ENCODE peak calls at places on chromosome 19, in eight cellular contexts. X is fibroblast of lung, Z is adrenal gland, C is breast epithelium, E is neural progenitor cell, G is HCT116, Q is PC-9, O is IMR-90. H is an unnamed sample.
A peak's percentile ranks its signal among the peaks of the same experiment; 100 is the strongest.

GRCh38 chr19:58277197-58277596 is 1.6 kb upstream of the ZNF8 start:
- DNase-seq in O (no peak), E (no peak), Z (no peak), C (no peak), G (no peak), Q (no peak), X (no peak), H (no peak)

GRCh38 chr19:10553943-10554381 is 10.3 kb downstream of the ATG4D start:
- DNase-seq in Z (no peak), O (no peak), C (no peak), G (no peak), Q (no peak), E (no peak), X (no peak), H (no peak)

GRCh38 chr19:50515168-50515561 is 1.5 kb upstream of the ASPDH start:
- DNase-seq in G (no peak), X (no peak), E (no peak), C (no peak), Q (no peak), O (no peak), Z (no peak), H (no peak)

GRCh38 chr19:49890349-49891311 is 6.1 kb downstream of the IL4I1 start:
- DNase-seq in Z (no peak), X (no peak), Q (peak; percentile 35), O (no peak), C (no peak), G (no peak), E (peak; percentile 82), H (no peak)

GRCh38 chr19:27776020-27776419 is 1436.9 kb downstream of the UQCRFS1 start:
- DNase-seq in G (no peak), E (no peak), O (peak; percentile 31), C (no peak), Z (no peak), Q (no peak), X (peak; percentile 23), H (no peak)

GRCh38 chr19:53881482-53882390 is at the start of gene PRKCG:
- DNase-seq in G (no peak), O (no peak), E (peak; percentile 87), C (no peak), Q (peak; percentile 72), Z (no peak), X (no peak), H (no peak)

GRCh38 chr19:49635530-49636229 is 4.3 kb downstream of the RRAS start:
- DNase-seq in C (no peak), Q (no peak), G (no peak), E (no peak), Z (no peak), O (peak; percentile 50), X (no peak), H (no peak)

GRCh38 chr19:43561144-43561970 is 14.0 kb downstream of the XRCC1 start:
- DNase-seq in X (no peak), E (no peak), Z (no peak), O (no peak), Q (no peak), G (no peak), C (no peak), H (no peak)

GRCh38 chr19:10114651-10115391 is 3.3 kb downstream of the P2RY11 start:
- DNase-seq in X (no peak), E (no peak), G (no peak), Q (no peak), O (no peak), C (no peak), Z (no peak), H (no peak)

GRCh38 chr19:11256189-11256588 is 6.1 kb downstream of the DOCK6 start:
- DNase-seq in X (peak; percentile 57), E (no peak), Z (no peak), O (peak; percentile 33), C (no peak), G (no peak), Q (no peak), H (no peak)

DNA sequence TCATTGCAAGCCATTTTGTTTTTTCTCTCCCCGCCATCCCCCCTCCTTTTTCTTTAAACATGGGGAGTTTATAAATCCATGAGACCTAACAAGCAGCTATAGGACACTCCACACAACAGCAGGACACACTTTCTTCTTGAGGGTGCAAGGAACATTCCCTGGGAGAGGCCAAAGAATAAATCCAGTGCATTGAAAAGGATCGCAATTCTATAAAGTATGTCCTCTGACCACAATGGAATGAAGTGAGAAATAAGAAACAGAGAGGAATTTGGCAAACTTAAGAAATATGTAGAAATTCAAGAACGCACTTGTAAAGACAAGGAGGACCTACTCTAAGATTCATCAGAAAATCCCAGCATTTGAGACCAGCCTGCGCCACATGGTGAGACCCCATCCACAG is 11.9 kb downstream of the KLF2 start:
- DNase-seq in O (peak; percentile 65), E (no peak), X (peak; percentile 56), Z (no peak), G (no peak), Q (no peak), C (no peak), H (no peak)
- H3K4me3 ChIP-seq in O (no peak overlapping the region), E (no peak overlapping the region), X (no peak overlapping the region), Z (no peak overlapping the region), G (no peak overlapping the region), Q (no peak overlapping the region), C (no peak overlapping the region), H (no peak overlapping the region)

DNA sequence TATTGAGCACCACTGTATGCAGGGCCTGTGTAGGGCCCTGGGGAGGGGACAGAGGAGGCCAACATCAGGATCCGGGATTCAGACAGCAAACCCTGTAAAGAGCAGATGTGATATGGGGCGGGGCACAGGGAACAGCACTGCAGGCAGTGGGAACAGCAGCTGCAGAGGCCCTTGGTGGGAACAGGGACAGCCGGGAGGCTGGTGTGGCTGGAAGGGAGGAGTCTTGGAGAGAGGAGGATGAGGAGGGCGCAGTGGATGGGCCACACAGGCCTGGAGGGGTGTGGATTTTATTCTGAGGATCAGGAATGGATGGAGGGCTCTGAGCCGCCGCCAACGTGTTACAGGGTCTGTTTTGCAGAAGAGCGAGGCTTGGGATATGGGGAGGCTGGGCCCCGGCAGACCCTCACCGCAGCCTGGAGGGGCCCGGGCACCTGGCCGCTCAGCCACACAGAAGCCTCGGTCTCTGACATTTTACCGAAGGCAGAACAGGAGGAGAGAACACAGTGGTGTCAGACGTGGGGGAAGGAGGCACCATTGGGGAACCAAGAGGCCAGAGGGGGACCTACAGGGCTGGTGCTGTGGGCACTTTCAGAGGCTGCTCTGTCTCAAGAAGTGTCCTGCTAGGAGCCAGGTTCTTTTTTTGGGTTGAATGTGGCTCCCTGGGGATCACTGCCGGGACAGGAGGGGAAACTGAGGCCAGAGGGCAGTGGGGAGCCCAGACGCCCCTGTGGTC is 6.9 kb downstream of the EFNA2 start:
- DNase-seq in G (no peak), C (no peak), O (no peak), Q (no peak), E (no peak), Z (no peak), X (no peak), H (no peak)
- H3K27me3 ChIP-seq in G (no peaks in the 10 kb centered on the region), C (peaks cover 89% of the 10 kb centered on the region), O (peaks cover 25% of the 10 kb centered on the region), Q (peaks cover 22% of the 10 kb centered on the region), E (peaks cover 18% of the 10 kb centered on the region), Z (peaks cover 46% of the 10 kb centered on the region), X (peaks cover 4% of the 10 kb centered on the region), H (peaks cover 26% of the 10 kb centered on the region)

GRCh38 chr19:38374332-38375097 is at the start of gene PSMD8:
- DNase-seq in Q (peak; percentile 92), G (peak; percentile 99), X (peak; percentile 98), Z (peak; percentile 98), E (peak; percentile 100), O (peak; percentile 97), C (peak; percentile 99), H (peak; percentile 95)
- TF ChIP-seq CTCF in Q (peak; percentile 35), G (no peak), X (peak; percentile 4), Z (no peak), E (peak; percentile 45), O (peak; percentile 41), C (no peak), H (no peak)

GRCh38 chr19:45439190-45439568 is 15.5 kb upstream of the ERCC1 start:
- DNase-seq in G (no peak), C (no peak), Q (no peak), Z (no peak), E (no peak), X (no peak), O (no peak), H (no peak)
- H3K4me3 ChIP-seq in G (peak overlapping the region; percentile 63), C (peak overlapping the region; percentile 88), Q (peak overlapping the region; percentile 83), Z (no peak overlapping the region), E (peak overlapping the region; percentile 99), X (peak overlapping the region; percentile 68), O (no peak overlapping the region), H (peak overlapping the region; percentile 62)

DNA sequence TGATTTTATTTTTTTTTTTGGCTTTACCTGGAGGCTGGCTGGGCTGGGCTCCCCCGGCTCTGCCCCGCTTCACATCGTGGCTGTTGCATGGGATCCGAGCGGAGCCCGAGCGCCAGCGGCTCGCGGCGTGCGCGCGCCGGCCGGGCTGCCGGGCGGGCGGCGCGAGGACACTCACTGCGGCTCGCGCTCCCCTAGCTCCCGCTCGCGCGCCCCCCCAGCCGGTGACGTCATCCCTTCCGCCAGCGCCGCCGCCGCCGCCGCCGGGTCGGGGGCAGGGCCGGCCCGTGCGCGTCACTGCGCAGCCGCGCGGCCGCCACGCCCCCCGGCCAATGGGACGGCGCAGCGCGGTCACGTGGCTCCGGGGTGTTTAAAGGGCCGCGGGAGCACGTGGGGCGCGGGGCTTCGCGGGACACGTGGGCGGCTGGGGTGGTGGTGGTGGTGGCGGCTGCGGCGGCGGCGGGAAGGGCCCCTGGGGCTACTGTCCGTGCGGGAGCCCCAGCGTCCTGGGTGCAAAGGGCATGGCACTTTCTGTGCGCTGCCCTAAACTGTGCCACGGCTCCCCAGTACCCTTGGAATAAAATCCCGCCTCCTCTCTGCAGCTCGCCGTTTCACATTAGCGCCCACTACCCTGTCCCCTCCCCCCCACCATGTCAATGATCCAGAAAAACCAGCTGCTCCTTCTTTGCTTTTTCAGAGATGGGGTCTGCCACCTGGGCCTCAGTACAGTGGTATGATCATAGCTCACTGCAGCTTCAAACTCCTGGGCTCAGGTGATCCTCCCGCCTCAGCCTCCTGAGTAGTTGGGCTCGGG is at the start of gene PTPRS:
- DNase-seq in E (peak; percentile 96), G (peak; percentile 32), Z (peak; percentile 90), Q (no peak), O (peak; percentile 74), C (peak; percentile 71), X (peak; percentile 70), H (peak; percentile 24)
- H3K27me3 ChIP-seq in E (peaks cover 21% of the 10 kb centered on the region), G (peaks cover 3% of the 10 kb centered on the region), Z (peaks cover 7% of the 10 kb centered on the region), Q (no peaks in the 10 kb centered on the region), O (peaks cover 5% of the 10 kb centered on the region), C (peaks cover 29% of the 10 kb centered on the region), X (peaks cover 20% of the 10 kb centered on the region), H (peaks cover 14% of the 10 kb centered on the region)

DNA sequence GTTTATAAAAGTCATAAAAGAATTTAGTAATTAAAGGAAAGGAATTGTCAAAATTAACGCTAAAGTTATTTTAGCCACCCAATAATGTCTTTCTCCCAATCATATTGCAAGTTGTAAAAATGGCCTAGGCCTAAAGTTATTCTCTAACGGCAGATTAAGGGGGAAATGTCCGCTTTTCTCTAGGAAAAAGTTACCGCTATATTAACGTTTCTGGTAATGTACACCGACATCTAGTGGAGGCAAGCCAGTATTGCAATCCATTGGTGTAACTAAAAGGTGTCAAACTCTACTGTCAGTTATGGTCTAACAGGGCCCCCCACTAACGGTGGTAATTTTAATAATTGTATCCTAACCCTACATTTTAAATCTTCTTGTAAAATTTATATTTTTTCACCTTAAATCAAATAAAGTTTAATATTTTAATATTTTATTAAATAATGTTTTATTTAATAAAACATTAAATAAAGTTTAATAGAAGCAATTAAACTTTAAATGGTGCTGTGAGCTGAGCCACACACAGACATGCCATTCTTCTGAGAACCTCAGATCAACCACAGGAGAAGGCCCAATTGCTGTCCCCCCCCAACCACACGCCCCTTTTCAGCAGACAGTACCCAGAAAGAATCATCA is 35.9 kb upstream of the ZSCAN5A start:
- DNase-seq in C (no peak), Z (peak; percentile 25), Q (no peak), O (peak; percentile 41), X (peak; percentile 60), E (peak; percentile 68), G (peak; percentile 24), H (peak; percentile 3)
- TF ChIP-seq CTCF in C (peak; percentile 64), Z (peak; percentile 65), Q (peak; percentile 92), O (peak; percentile 70), X (peak; percentile 85), E (peak; percentile 82), G (peak; percentile 76), H (peak; percentile 93)